ENCODE peak calls at places on chromosome 7, in four cellular contexts. W, U, G and H are unnamed samples. For H3K9me3, the result is how much of the 10 kb centered on the place peaks cover.

GRCh38 chr7:126656165-126656564 is 596.6 kb downstream of the GRM8 start:
- DNase-seq in W (no peak), G (no peak), U (no peak), H (no peak)

GRCh38 chr7:18974803-18975202 is 142.6 kb downstream of the TWIST1 start:
- DNase-seq in U (no peak), G (no peak), W (no peak), H (no peak)

GRCh38 chr7:64869121-64869725 is 33.9 kb upstream of the ZNF273 start:
- DNase-seq in G (peak), U (peak), W (no peak), H (no peak)

GRCh38 chr7:26639111-26639510 is 225.3 kb downstream of the SKAP2 start:
- DNase-seq in G (no peak), U (no peak), W (no peak), H (no peak)

GRCh38 chr7:105245398-105246099 is 143.2 kb downstream of the SRPK2 start:
- DNase-seq in W (no peak), U (no peak), G (no peak), H (no peak)

GRCh38 chr7:20323587-20323986 is 7.1 kb upstream of the ITGB8 start:
- DNase-seq in U (no peak), G (no peak), W (no peak), H (no peak)

GRCh38 chr7:6154542-6155404 is 117.7 kb downstream of the CYTH3 start:
- DNase-seq in G (no peak), U (no peak), W (no peak), H (no peak)

GRCh38 chr7:41029072-41029492 is 673.8 kb downstream of the INHBA start:
- DNase-seq in G (no peak), W (no peak), U (no peak), H (no peak)

GRCh38 chr7:25196132-25196896 is 32.0 kb downstream of the NPVF start:
- DNase-seq in G (peak), W (no peak), U (no peak), H (no peak)

GRCh38 chr7:30925913-30926312 is 14.3 kb downstream of the AQP1 start:
- DNase-seq in W (no peak), U (no peak), G (no peak), H (no peak)

GRCh38 chr7:155802906-155803417 is 9.3 kb downstream of the SHH start:
- DNase-seq in G (no peak), W (no peak), U (no peak), H (no peak)

GRCh38 chr7:39027491-39027890 is 49.8 kb downstream of the POU6F2 start:
- DNase-seq in G (no peak), U (no peak), W (no peak), H (no peak)

GRCh38 chr7:80199072-80199471 is 64.4 kb downstream of the GNAI1 start:
- DNase-seq in W (no peak), G (no peak), U (no peak), H (no peak)

GRCh38 chr7:121873795-121874194 is 834 bp downstream of the PTPRZ1 start:
- DNase-seq in W (no peak), G (no peak), U (no peak), H (no peak)

GRCh38 chr7:143954163-143954894 is at the start of gene OR2F1:
- DNase-seq in G (no peak), U (no peak), W (no peak), H (no peak)

GRCh38 chr7:19146699-19147098 is 1.5 kb upstream of the FERD3L start:
- DNase-seq in W (no peak), U (no peak), G (no peak), H (no peak)

GRCh38 chr7:28465697-28466096 is 53.4 kb downstream of the CREB5 start:
- DNase-seq in G (no peak), W (no peak), U (no peak), H (no peak)

GRCh38 chr7:116113310-116113709 is 82.7 kb upstream of the TFEC start:
- DNase-seq in W (no peak), G (no peak), U (no peak), H (no peak)

GRCh38 chr7:140534743-140535142 is 55.4 kb upstream of the MKRN1 start:
- DNase-seq in W (no peak), U (no peak), G (no peak), H (no peak)

GRCh38 chr7:125773113-125773800 is 843.6 kb upstream of the POT1 start:
- DNase-seq in U (no peak), W (no peak), G (no peak), H (no peak)

GRCh38 chr7:149824748-149825566 is 13.2 kb upstream of the ZNF862 start:
- DNase-seq in W (no peak), G (no peak), U (no peak), H (no peak)

GRCh38 chr7:17434191-17434590 is 135.7 kb downstream of the AHR start:
- DNase-seq in U (no peak), W (no peak), G (no peak), H (no peak)

GRCh38 chr7:53303781-53304180 is 268.3 kb downstream of the POM121L12 start:
- DNase-seq in G (no peak), U (no peak), W (no peak), H (no peak)
- H3K9me3 ChIP-seq in G (under half), U (under half), W (under half), H (under half)

GRCh38 chr7:4574851-4575250 is 107.2 kb upstream of the FOXK1 start:
- DNase-seq in U (no peak), W (no peak), G (no peak), H (no peak)

GRCh38 chr7:4575254-4575653 is 106.8 kb upstream of the FOXK1 start:
- DNase-seq in U (no peak), W (no peak), G (no peak), H (no peak)
- H3K9me3 ChIP-seq in U (under half), W (under half), G (under half), H (under half)

GRCh38 chr7:356691-357462 is 66.9 kb downstream of the FOXL3 start:
- DNase-seq in W (no peak), G (no peak), U (no peak), H (no peak)
- H3K9me3 ChIP-seq in W (under half), G (under half), U (under half), H (under half)

GRCh38 chr7:86190347-86190746 is 453.4 kb upstream of the GRM3 start:
- DNase-seq in G (no peak), W (no peak), U (no peak), H (no peak)
- H3K9me3 ChIP-seq in G (under half), W (under half), U (under half), H (under half)

DNA sequence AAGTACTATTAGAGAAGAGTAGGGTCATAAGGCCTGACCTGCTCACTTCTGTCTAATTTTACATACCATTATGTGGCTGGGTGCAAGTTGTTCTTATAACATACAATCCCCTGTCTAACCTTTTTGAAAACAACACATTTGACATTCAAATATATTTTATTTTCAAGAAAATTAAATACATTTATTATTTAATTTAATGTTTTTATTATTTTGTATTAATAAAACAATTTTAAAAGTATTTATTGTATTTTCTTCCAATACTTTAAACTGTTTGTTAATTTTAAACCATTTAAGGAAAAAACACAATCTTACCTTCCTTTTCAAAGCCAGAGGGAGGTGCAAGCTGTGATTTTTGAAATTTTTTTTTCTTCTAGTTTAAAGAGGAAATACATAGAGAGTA is 232.8 kb downstream of the KCND2 start:
- DNase-seq in G (no peak), W (no peak), U (no peak), H (no peak)
- H3K9me3 ChIP-seq in G (under half), W (under half), U (under half), H (under half)

GRCh38 chr7:158445421-158446175 is 142.0 kb downstream of the PTPRN2 start:
- DNase-seq in G (no peak), W (no peak), U (no peak), H (no peak)

GRCh38 chr7:158443014-158443687 is 144.5 kb downstream of the PTPRN2 start:
- DNase-seq in U (no peak), W (no peak), G (no peak), H (no peak)

GRCh38 chr7:158444501-158445420 is 142.9 kb downstream of the PTPRN2 start:
- DNase-seq in G (no peak), W (no peak), U (no peak), H (no peak)

GRCh38 chr7:158442260-158442659 is 145.4 kb downstream of the PTPRN2 start:
- DNase-seq in W (no peak), G (no peak), U (no peak), H (no peak)

GRCh38 chr7:158443688-158444483 is 143.7 kb downstream of the PTPRN2 start:
- DNase-seq in G (no peak), U (no peak), W (no peak), H (no peak)
- H3K9me3 ChIP-seq in G (under half), U (under half), W (under half), H (under half)

GRCh38 chr7:153524070-153524601 is 528.1 kb upstream of the DPP6 start:
- DNase-seq in W (no peak), G (no peak), U (no peak), H (no peak)

GRCh38 chr7:153521370-153521769 is 530.8 kb upstream of the DPP6 start:
- DNase-seq in G (no peak), U (no peak), W (no peak), H (no peak)

GRCh38 chr7:153518201-153518984 is 533.8 kb upstream of the DPP6 start:
- DNase-seq in U (no peak), G (no peak), W (no peak), H (no peak)

GRCh38 chr7:153522261-153522660 is 529.9 kb upstream of the DPP6 start:
- DNase-seq in G (no peak), U (no peak), W (no peak), H (no peak)

GRCh38 chr7:153523320-153524015 is 528.7 kb upstream of the DPP6 start:
- DNase-seq in U (no peak), G (no peak), W (no peak), H (no peak)
- H3K9me3 ChIP-seq in U (under half), G (under half), W (under half), H (under half)

DNA sequence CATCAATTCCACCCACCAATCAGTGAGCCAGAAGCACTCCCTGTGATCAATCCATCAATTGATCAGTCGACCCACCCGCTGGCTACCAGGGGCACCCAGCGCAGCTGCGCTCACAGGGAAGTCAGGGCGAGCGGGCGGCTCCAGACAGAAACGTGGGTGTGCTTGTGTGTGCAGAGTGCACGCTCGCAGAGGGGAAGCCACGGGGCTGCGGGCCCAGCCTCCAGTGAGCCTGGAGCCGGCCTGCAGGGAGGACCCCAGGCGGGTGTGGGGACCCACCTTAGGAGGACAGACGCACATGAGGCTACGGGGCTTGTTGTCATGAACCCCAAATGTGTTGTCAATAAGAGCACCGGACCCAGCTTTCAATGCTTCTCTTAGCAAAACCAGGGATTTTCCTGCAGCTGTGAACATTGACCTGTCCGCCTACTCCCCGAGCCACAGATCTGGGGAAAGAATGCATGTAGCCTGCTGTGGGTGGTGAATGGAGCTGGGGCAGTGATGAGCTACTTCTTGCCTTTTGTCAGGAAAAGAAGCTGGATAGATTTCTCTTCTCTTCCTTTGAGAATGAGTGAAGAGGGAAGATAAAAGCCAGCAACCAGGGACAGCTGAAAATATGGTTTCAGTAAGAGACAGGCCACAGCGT is 497.8 kb downstream of the DNAJB6 start:
- DNase-seq in U (no peak), W (no peak), G (no peak), H (no peak)
- H3K9me3 ChIP-seq in U (under half), W (under half), G (under half), H (under half)

DNA sequence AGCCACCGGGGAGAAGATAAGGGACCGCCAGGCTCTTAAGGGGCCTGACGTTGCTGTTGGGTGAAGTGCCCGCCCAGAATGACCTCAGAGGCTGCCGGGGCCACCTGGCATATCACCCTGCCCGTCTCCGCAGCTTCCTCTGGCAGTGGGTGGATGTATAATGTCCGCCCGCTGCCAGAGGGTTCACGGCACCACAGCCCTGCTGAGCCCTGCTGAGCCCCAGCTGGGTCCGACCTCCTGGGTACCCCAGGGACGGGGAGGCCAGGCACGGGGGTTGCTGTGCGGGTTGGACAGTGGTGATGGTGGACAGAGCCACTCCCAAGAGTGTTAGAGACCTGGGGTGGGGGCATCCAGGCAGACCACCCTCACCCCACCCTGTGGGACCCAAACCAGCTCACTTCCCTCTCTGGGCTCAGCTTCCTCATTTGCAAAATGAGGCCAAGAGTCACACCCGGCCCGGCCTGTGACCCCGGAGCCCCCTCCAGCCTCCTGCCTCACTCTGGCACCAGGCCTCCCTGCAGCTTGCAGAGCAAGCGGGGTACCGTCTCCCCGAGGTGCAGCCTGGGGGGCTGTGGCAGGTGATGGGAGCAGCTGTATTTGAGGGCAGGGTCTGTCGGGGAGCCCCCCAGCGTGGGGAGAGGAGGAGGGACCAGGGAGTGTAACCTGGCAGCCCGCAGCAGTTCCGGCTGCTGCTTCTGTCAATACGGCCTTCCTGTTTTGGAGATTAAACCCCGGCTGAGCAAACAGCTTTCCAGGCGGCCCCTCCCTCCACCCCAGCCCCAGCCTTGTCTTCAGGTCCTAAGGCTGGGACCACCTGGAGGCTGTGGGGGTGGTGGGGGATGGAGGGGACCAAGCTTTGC is 8.4 kb upstream of the LFNG start:
- DNase-seq in W (peak), U (no peak), G (peak), H (peak)
- H3K9me3 ChIP-seq in W (under half), U (under half), G (under half), H (under half)

GRCh38 chr7:100568176-100568935 is 5.3 kb downstream of the SAP25 start:
- DNase-seq in W (no peak), G (peak), U (no peak), H (no peak)
- H3K9me3 ChIP-seq in W (under half), G (under half), U (under half), H (under half)